ENCODE peak calls at places on chromosome 12, in ten cellular contexts. Z, O, J, S, A, F, Q, W, L and P are unnamed samples.

GRCh38 chr12:10190558-10191388 is 11.9 kb downstream of the TMEM52B start:
- DNase-seq in Z (peak), O (no peak), J (peak), S (peak), A (no peak), F (peak), Q (peak), W (no peak), L (peak), P (peak)

GRCh38 chr12:76266797-76267196 is 81.4 kb downstream of the BBS10 start:
- DNase-seq in Z (no peak), O (no peak), J (peak), S (peak), A (peak), F (no peak), Q (no peak), W (no peak), L (no peak), P (no peak)

GRCh38 chr12:121184425-121184824 is 25.5 kb upstream of the P2RX4 start:
- DNase-seq in Z (no peak), O (peak), J (no peak), S (no peak), A (no peak), F (no peak), Q (peak), W (no peak), L (no peak), P (no peak)

GRCh38 chr12:76916170-76916540 is 37.3 kb upstream of the CSRP2 start:
- DNase-seq in Z (no peak), O (no peak), J (no peak), S (peak), A (no peak), F (no peak), Q (no peak), W (no peak), L (no peak), P (no peak)

GRCh38 chr12:124030510-124030909 is 57.5 kb downstream of the ZNF664 start:
- DNase-seq in Z (no peak), O (no peak), J (peak), S (peak), A (no peak), F (no peak), Q (no peak), W (no peak), L (no peak), P (peak)

GRCh38 chr12:102169922-102170698 is 27.5 kb downstream of the PMCH start:
- DNase-seq in Z (no peak), O (no peak), J (peak), S (peak), A (no peak), F (peak), Q (no peak), W (no peak), L (peak), P (peak)

GRCh38 chr12:120725151-120725658 is 421 bp upstream of the ACADS start:
- DNase-seq in Z (no peak), O (no peak), J (no peak), S (no peak), A (no peak), F (no peak), Q (peak), W (no peak), L (no peak), P (no peak)

GRCh38 chr12:101298426-101298825 is 18.5 kb downstream of the UTP20 start:
- DNase-seq in Z (no peak), O (no peak), J (peak), S (peak), A (peak), F (no peak), Q (no peak), W (no peak), L (no peak), P (no peak)

GRCh38 chr12:101877816-101878811 is 734 bp downstream of the DRAM1 start:
- DNase-seq in Z (no peak), O (no peak), J (peak), S (peak), A (no peak), F (no peak), Q (no peak), W (no peak), L (no peak), P (peak)

GRCh38 chr12:69154585-69155363 is 84.6 kb upstream of the CPSF6 start:
- DNase-seq in Z (peak), O (no peak), J (peak), S (peak), A (peak), F (peak), Q (no peak), W (peak), L (peak), P (peak)

GRCh38 chr12:29650371-29650770 is 133.4 kb downstream of the TMTC1 start:
- DNase-seq in Z (no peak), O (no peak), J (no peak), S (no peak), A (no peak), F (no peak), Q (no peak), W (no peak), L (no peak), P (no peak)

GRCh38 chr12:122244565-122245371 is 18.9 kb upstream of the DIABLO start:
- DNase-seq in Z (no peak), O (no peak), J (no peak), S (no peak), A (no peak), F (no peak), Q (no peak), W (no peak), L (peak), P (no peak)

GRCh38 chr12:107131832-107132616 is 38.7 kb upstream of the CRY1 start:
- DNase-seq in Z (no peak), O (no peak), J (peak), S (peak), A (no peak), F (no peak), Q (peak), W (peak), L (peak), P (peak)

GRCh38 chr12:40693503-40693863 is 1.2 kb downstream of the CNTN1 start:
- DNase-seq in Z (no peak), O (no peak), J (no peak), S (no peak), A (no peak), F (no peak), Q (no peak), W (no peak), L (no peak), P (peak)

GRCh38 chr12:18250313-18250916 is 10.9 kb upstream of the PIK3C2G start:
- DNase-seq in Z (no peak), O (no peak), J (peak), S (peak), A (peak), F (no peak), Q (peak), W (peak), L (no peak), P (peak)

GRCh38 chr12:44015333-44015941 is 179.6 kb downstream of the TMEM117 start:
- DNase-seq in Z (no peak), O (no peak), J (peak), S (peak), A (peak), F (no peak), Q (peak), W (peak), L (peak), P (peak)

GRCh38 chr12:33514893-33515292 is 75.3 kb upstream of the SYT10 start:
- DNase-seq in Z (no peak), O (no peak), J (peak), S (no peak), A (no peak), F (no peak), Q (no peak), W (no peak), L (no peak), P (no peak)

GRCh38 chr12:27999521-27999920 is 27.0 kb upstream of the PTHLH start:
- DNase-seq in Z (no peak), O (no peak), J (peak), S (peak), A (peak), F (no peak), Q (no peak), W (no peak), L (no peak), P (no peak)

GRCh38 chr12:100229036-100229635 is 28.5 kb downstream of the ACTR6 start:
- DNase-seq in Z (no peak), O (no peak), J (peak), S (peak), A (no peak), F (no peak), Q (peak), W (no peak), L (no peak), P (peak)

GRCh38 chr12:118358607-118359540 is 13.8 kb downstream of the TAOK3 start:
- DNase-seq in Z (no peak), O (no peak), J (no peak), S (no peak), A (no peak), F (no peak), Q (no peak), W (no peak), L (peak), P (no peak)

GRCh38 chr12:50615534-50616296 is 110.9 kb downstream of the DIP2B start:
- DNase-seq in Z (no peak), O (no peak), J (peak), S (no peak), A (no peak), F (no peak), Q (no peak), W (no peak), L (no peak), P (no peak)